ENCODE peak calls at places on chromosomes 4 and X, in six cellular contexts. R, Q, M, S, N and X are unnamed samples.

GRCh38 chr4:173253561-173253960 is 80.6 kb downstream of the HMGB2 start:
- DNase-seq in R (no peak), Q (no peak), M (no peak), S (no peak), N (no peak), X (no peak)

GRCh38 chrX:20388594-20388993 is 121.9 kb upstream of the RPS6KA3 start:
- DNase-seq in R (no peak), Q (no peak), M (no peak), S (no peak), N (no peak), X (no peak)

GRCh38 chr4:55625835-55626234 is 10.3 kb downstream of the NMU start:
- DNase-seq in R (no peak), Q (no peak), M (no peak), S (no peak), N (no peak), X (no peak)

GRCh38 chr4:96685691-96686090 is 845.8 kb downstream of the PDHA2 start:
- DNase-seq in R (no peak), Q (no peak), M (no peak), S (no peak), N (no peak), X (no peak)

GRCh38 chrX:34813618-34814017 is 129.0 kb upstream of the FAM47B start:
- DNase-seq in R (no peak), Q (peak; percentile 1), M (no peak), S (no peak), N (no peak), X (no peak)

GRCh38 chrX:134936542-134936941 is 54.2 kb upstream of the SMIM10 start:
- DNase-seq in R (no peak), Q (peak; percentile 80), M (no peak), S (no peak), N (no peak), X (no peak)

GRCh38 chr4:53714377-53715140 is 123.3 kb upstream of the LNX1 start:
- DNase-seq in R (no peak), Q (peak; percentile 60), M (no peak), S (no peak), N (no peak), X (no peak)

GRCh38 chr4:145271194-145271593 is 90.8 kb upstream of the OTUD4 start:
- DNase-seq in R (no peak), Q (no peak), M (no peak), S (no peak), N (no peak), X (no peak)

GRCh38 chr4:151417766-151418376 is 8.9 kb downstream of the FHIP1A start:
- DNase-seq in R (no peak), Q (peak; percentile 16), M (no peak), S (no peak), N (no peak), X (no peak)

GRCh38 chr4:111454961-111455360 is 690.3 kb upstream of the FAM241A start:
- DNase-seq in R (no peak), Q (peak; percentile 7), M (no peak), S (no peak), N (peak; percentile 61), X (no peak)

GRCh38 chr4:87068591-87069021 is 133.8 kb downstream of the AFF1 start:
- DNase-seq in R (no peak), Q (peak; percentile 56), M (no peak), S (no peak), N (no peak), X (no peak)

GRCh38 chr4:150078041-150078995 is at the start of gene DCLK2:
- DNase-seq in R (peak; percentile 65), Q (peak; percentile 91), M (peak; percentile 94), S (peak; percentile 91), N (peak; percentile 75), X (no peak)

GRCh38 chr4:1092026-1092982 is 21.1 kb downstream of the RNF212 start:
- DNase-seq in R (no peak), Q (no peak), M (peak; percentile 81), S (no peak), N (peak; percentile 56), X (no peak)

GRCh38 chr4:127124919-127125318 is 507.8 kb upstream of the INTU start:
- DNase-seq in R (no peak), Q (peak; percentile 19), M (no peak), S (no peak), N (no peak), X (no peak)

GRCh38 chr4:43133566-43133965 is 241.1 kb downstream of the GRXCR1 start:
- DNase-seq in R (no peak), Q (no peak), M (no peak), S (no peak), N (no peak), X (no peak)

GRCh38 chr4:32022071-32022470 is 1301.9 kb downstream of the PCDH7 start:
- DNase-seq in R (no peak), Q (peak; percentile 54), M (no peak), S (no peak), N (no peak), X (no peak)

GRCh38 chr4:10008208-10009005 is 12.9 kb downstream of the SLC2A9 start:
- DNase-seq in R (no peak), Q (peak; percentile 49), M (no peak), S (no peak), N (no peak), X (no peak)

GRCh38 chrX:103404225-103405008 is 28.1 kb downstream of the BEX3 start:
- DNase-seq in R (peak; percentile 60), Q (peak; percentile 95), M (no peak), S (peak; percentile 87), N (peak; percentile 91), X (peak; percentile 78)

GRCh38 chr4:83947811-83948210 is 411.9 kb downstream of the GPAT3 start:
- DNase-seq in R (no peak), Q (no peak), M (no peak), S (no peak), N (no peak), X (no peak)

GRCh38 chrX:7515681-7516413 is 327.1 kb upstream of the VCX start:
- DNase-seq in R (no peak), Q (no peak), M (no peak), S (no peak), N (no peak), X (no peak)

GRCh38 chr4:55410431-55410830 is 14.7 kb downstream of the TMEM165 start:
- DNase-seq in R (no peak), Q (no peak), M (no peak), S (no peak), N (no peak), X (no peak)

GRCh38 chr4:6811165-6811564 is 28.6 kb downstream of the KIAA0232 start:
- DNase-seq in R (no peak), Q (no peak), M (no peak), S (no peak), N (no peak), X (no peak)

GRCh38 chrX:7074908-7075204 is 72.7 kb upstream of the STS start:
- DNase-seq in R (no peak), Q (no peak), M (no peak), S (no peak), N (no peak), X (no peak)

GRCh38 chr4:54660591-54660990 is 2.8 kb downstream of the KIT start:
- DNase-seq in R (no peak), Q (no peak), M (no peak), S (no peak), N (no peak), X (no peak)

GRCh38 chr4:109378511-109378910 is 55.1 kb upstream of the SEC24B start:
- DNase-seq in R (no peak), Q (no peak), M (no peak), S (no peak), N (no peak), X (no peak)

GRCh38 chr4:41644915-41645295 is 103.6 kb downstream of the PHOX2B start:
- DNase-seq in R (no peak), Q (no peak), M (no peak), S (no peak), N (no peak), X (no peak)

GRCh38 chr4:4395849-4396627 is 9.1 kb downstream of the NSG1 start:
- DNase-seq in R (no peak), Q (peak; percentile 31), M (no peak), S (no peak), N (peak; percentile 57), X (no peak)

GRCh38 chr4:130738233-130738632 is 1642.3 kb downstream of the C4orf33 start:
- DNase-seq in R (no peak), Q (no peak), M (no peak), S (no peak), N (no peak), X (no peak)
- TF ChIP-seq CTCF in R (no peak), Q (no peak), M (no peak), S (no peak), N (peak; percentile 12), X (no peak)

GRCh38 chrX:132676561-132677186 is 187.8 kb upstream of the MBNL3 start:
- DNase-seq in R (peak; percentile 7), Q (no peak), M (no peak), S (no peak), N (peak; percentile 31), X (no peak)
- TF ChIP-seq CTCF in R (no peak), Q (no peak), M (no peak), S (no peak), N (peak; percentile 61), X (no peak)

GRCh38 chrX:81195712-81196111 is 6.0 kb downstream of the HMGN5 start:
- DNase-seq in R (peak; percentile 42), Q (peak; percentile 71), M (no peak), S (peak; percentile 65), N (peak; percentile 45), X (no peak)
- TF ChIP-seq CTCF in R (peak; percentile 59), Q (peak; percentile 55), M (no peak), S (no peak), N (peak; percentile 73), X (peak; percentile 73)

DNA sequence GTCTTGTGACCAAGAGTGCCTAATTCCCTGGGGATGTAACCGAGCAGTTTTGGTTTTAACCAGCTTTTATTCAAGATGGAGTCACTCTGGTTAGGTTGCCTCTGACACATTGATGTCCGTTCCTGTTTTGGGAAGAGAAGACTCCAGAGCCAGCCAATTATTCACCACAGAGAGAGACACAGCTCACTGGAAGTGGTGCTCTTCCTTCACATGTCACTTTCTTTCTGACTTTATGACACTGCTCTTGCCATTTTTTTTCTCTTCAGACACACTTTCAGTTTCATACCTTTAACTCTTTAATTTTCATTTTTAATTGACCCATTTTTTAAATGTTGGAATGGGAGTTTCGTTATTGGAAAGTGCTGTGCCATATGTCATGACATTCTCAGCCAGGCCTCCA is 418.4 kb upstream of the FSTL5 start:
- DNase-seq in R (no peak), Q (no peak), M (no peak), S (no peak), N (no peak), X (no peak)
- TF ChIP-seq CTCF in R (no peak), Q (no peak), M (no peak), S (no peak), N (no peak), X (no peak)